ENCODE peak calls at places on chromosomes 5 and 9, in six cellular contexts. One of them, this sample, is unnamed.

GRCh38 chr9:92378825-92379535 is 25.4 kb downstream of the OGN start:
- DNase-seq in HCT116: no peak
- DNase-seq in MM.1S: no peak
- DNase-seq in OCI-LY7: no peak
- DNase-seq in GM23248: peak; percentile 66
- DNase-seq in SK-N-SH: no peak
- DNase-seq in this sample: peak; percentile 38

GRCh38 chr9:6805532-6805931 is 47.8 kb downstream of the KDM4C start:
- DNase-seq in HCT116: no peak
- DNase-seq in SK-N-SH: peak; percentile 31
- DNase-seq in MM.1S: no peak
- DNase-seq in OCI-LY7: no peak
- DNase-seq in GM23248: peak; percentile 80
- DNase-seq in this sample: no peak

GRCh38 chr5:168106008-168106761 is 185.3 kb upstream of the WWC1 start:
- DNase-seq in GM23248: peak; percentile 81
- DNase-seq in SK-N-SH: no peak
- DNase-seq in HCT116: no peak
- DNase-seq in OCI-LY7: no peak
- DNase-seq in MM.1S: no peak
- DNase-seq in this sample: no peak

GRCh38 chr5:137491121-137491520 is 8.0 kb downstream of the SPOCK1 start:
- DNase-seq in OCI-LY7: no peak
- DNase-seq in SK-N-SH: no peak
- DNase-seq in GM23248: peak; percentile 55
- DNase-seq in HCT116: no peak
- DNase-seq in MM.1S: no peak
- DNase-seq in this sample: no peak

GRCh38 chr9:133125706-133126696 is 5.0 kb upstream of the RALGDS start:
- DNase-seq in HCT116: no peak
- DNase-seq in OCI-LY7: no peak
- DNase-seq in SK-N-SH: peak; percentile 56
- DNase-seq in GM23248: peak; percentile 75
- DNase-seq in MM.1S: no peak
- DNase-seq in this sample: no peak

GRCh38 chr5:138011991-138012390 is 20.9 kb downstream of the FAM13B start:
- DNase-seq in GM23248: peak; percentile 53
- DNase-seq in HCT116: no peak
- DNase-seq in MM.1S: no peak
- DNase-seq in OCI-LY7: no peak
- DNase-seq in SK-N-SH: no peak
- DNase-seq in this sample: no peak

GRCh38 chr5:40441733-40442132 is 238.0 kb upstream of the PTGER4 start:
- DNase-seq in HCT116: no peak
- DNase-seq in SK-N-SH: no peak
- DNase-seq in MM.1S: peak; percentile 16
- DNase-seq in OCI-LY7: no peak
- DNase-seq in GM23248: no peak
- DNase-seq in this sample: no peak

GRCh38 chr5:113520429-113520828 is 6.9 kb downstream of the YTHDC2 start:
- DNase-seq in GM23248: peak; percentile 78
- DNase-seq in MM.1S: no peak
- DNase-seq in SK-N-SH: no peak
- DNase-seq in HCT116: no peak
- DNase-seq in OCI-LY7: no peak
- DNase-seq in this sample: no peak

GRCh38 chr9:76107487-76107886 is 217.0 kb downstream of the PCSK5 start:
- DNase-seq in GM23248: peak; percentile 71
- DNase-seq in HCT116: no peak
- DNase-seq in SK-N-SH: no peak
- DNase-seq in OCI-LY7: no peak
- DNase-seq in MM.1S: no peak
- DNase-seq in this sample: no peak

GRCh38 chr5:21701317-21701716 is 1151.8 kb downstream of the CDH12 start:
- DNase-seq in OCI-LY7: no peak
- DNase-seq in SK-N-SH: no peak
- DNase-seq in GM23248: no peak
- DNase-seq in HCT116: no peak
- DNase-seq in MM.1S: peak; percentile 20
- DNase-seq in this sample: peak; percentile 15

GRCh38 chr5:139862313-139862712 is 66.7 kb downstream of the PSD2 start:
- DNase-seq in MM.1S: no peak
- DNase-seq in OCI-LY7: no peak
- DNase-seq in HCT116: no peak
- DNase-seq in GM23248: peak; percentile 85
- DNase-seq in SK-N-SH: no peak
- DNase-seq in this sample: no peak

GRCh38 chr5:73797142-73797530 is 171.1 kb downstream of the ARHGEF28 start:
- DNase-seq in OCI-LY7: no peak
- DNase-seq in SK-N-SH: no peak
- DNase-seq in GM23248: peak; percentile 67
- DNase-seq in HCT116: no peak
- DNase-seq in MM.1S: no peak
- DNase-seq in this sample: no peak

GRCh38 chr9:126844085-126844484 is 16.4 kb upstream of the ZBTB34 start:
- DNase-seq in GM23248: peak; percentile 92
- DNase-seq in SK-N-SH: no peak
- DNase-seq in OCI-LY7: no peak
- DNase-seq in MM.1S: no peak
- DNase-seq in HCT116: no peak
- DNase-seq in this sample: no peak

GRCh38 chr9:86341007-86341491 is 13.2 kb downstream of the TUT7 start:
- DNase-seq in GM23248: peak; percentile 40
- DNase-seq in OCI-LY7: no peak
- DNase-seq in MM.1S: no peak
- DNase-seq in SK-N-SH: no peak
- DNase-seq in HCT116: no peak
- DNase-seq in this sample: no peak

GRCh38 chr5:12865529-12865928 is 961.3 kb upstream of the CTNND2 start:
- DNase-seq in HCT116: no peak
- DNase-seq in GM23248: no peak
- DNase-seq in MM.1S: no peak
- DNase-seq in SK-N-SH: no peak
- DNase-seq in OCI-LY7: no peak
- DNase-seq in this sample: no peak

GRCh38 chr9:68979538-68980314 is 34.2 kb downstream of the PRKACG start:
- DNase-seq in MM.1S: no peak
- DNase-seq in SK-N-SH: no peak
- DNase-seq in OCI-LY7: peak; percentile 63
- DNase-seq in HCT116: no peak
- DNase-seq in GM23248: no peak
- DNase-seq in this sample: no peak

GRCh38 chr5:93281980-93282772 is 298.8 kb downstream of the NR2F1-AS1 start:
- DNase-seq in GM23248: peak; percentile 27
- DNase-seq in OCI-LY7: no peak
- DNase-seq in SK-N-SH: peak; percentile 38
- DNase-seq in MM.1S: no peak
- DNase-seq in HCT116: no peak
- DNase-seq in this sample: no peak

GRCh38 chr5:138955672-138956295 is 80.6 kb upstream of the LRRTM2 start:
- DNase-seq in OCI-LY7: no peak
- DNase-seq in MM.1S: no peak
- DNase-seq in GM23248: no peak
- DNase-seq in SK-N-SH: no peak
- DNase-seq in HCT116: no peak
- DNase-seq in this sample: no peak

GRCh38 chr5:59921816-59922215 is 28.3 kb upstream of the PDE4D start:
- DNase-seq in SK-N-SH: no peak
- DNase-seq in OCI-LY7: no peak
- DNase-seq in HCT116: no peak
- DNase-seq in MM.1S: no peak
- DNase-seq in GM23248: no peak
- DNase-seq in this sample: no peak

GRCh38 chr5:135030123-135030517 is 3.9 kb downstream of the PITX1 start:
- DNase-seq in OCI-LY7: no peak
- DNase-seq in HCT116: no peak
- DNase-seq in MM.1S: no peak
- DNase-seq in GM23248: no peak
- DNase-seq in SK-N-SH: no peak
- DNase-seq in this sample: peak; percentile 45

GRCh38 chr5:124408738-124409453 is 337.5 kb downstream of the ZNF608 start:
- DNase-seq in SK-N-SH: no peak
- DNase-seq in GM23248: peak; percentile 24
- DNase-seq in OCI-LY7: no peak
- DNase-seq in MM.1S: no peak
- DNase-seq in HCT116: no peak
- DNase-seq in this sample: peak; percentile 70

GRCh38 chr5:174624754-174625506 is 99.5 kb upstream of the MSX2 start:
- DNase-seq in GM23248: no peak
- DNase-seq in SK-N-SH: no peak
- DNase-seq in OCI-LY7: no peak
- DNase-seq in MM.1S: no peak
- DNase-seq in HCT116: no peak
- DNase-seq in this sample: no peak

GRCh38 chr9:27162045-27162444 is 53.0 kb downstream of the TEK start:
- DNase-seq in GM23248: peak; percentile 64
- DNase-seq in OCI-LY7: no peak
- DNase-seq in HCT116: no peak
- DNase-seq in SK-N-SH: no peak
- DNase-seq in MM.1S: no peak
- DNase-seq in this sample: no peak
- TF ChIP-seq EZH2phosphoT487 in GM23248: no peak
- TF ChIP-seq EZH2phosphoT487 in OCI-LY7: no peak
- TF ChIP-seq EZH2phosphoT487 in HCT116: no peak
- TF ChIP-seq EZH2phosphoT487 in SK-N-SH: no peak
- TF ChIP-seq EZH2phosphoT487 in MM.1S: no peak
- TF ChIP-seq EZH2phosphoT487 in this sample: no peak

DNA sequence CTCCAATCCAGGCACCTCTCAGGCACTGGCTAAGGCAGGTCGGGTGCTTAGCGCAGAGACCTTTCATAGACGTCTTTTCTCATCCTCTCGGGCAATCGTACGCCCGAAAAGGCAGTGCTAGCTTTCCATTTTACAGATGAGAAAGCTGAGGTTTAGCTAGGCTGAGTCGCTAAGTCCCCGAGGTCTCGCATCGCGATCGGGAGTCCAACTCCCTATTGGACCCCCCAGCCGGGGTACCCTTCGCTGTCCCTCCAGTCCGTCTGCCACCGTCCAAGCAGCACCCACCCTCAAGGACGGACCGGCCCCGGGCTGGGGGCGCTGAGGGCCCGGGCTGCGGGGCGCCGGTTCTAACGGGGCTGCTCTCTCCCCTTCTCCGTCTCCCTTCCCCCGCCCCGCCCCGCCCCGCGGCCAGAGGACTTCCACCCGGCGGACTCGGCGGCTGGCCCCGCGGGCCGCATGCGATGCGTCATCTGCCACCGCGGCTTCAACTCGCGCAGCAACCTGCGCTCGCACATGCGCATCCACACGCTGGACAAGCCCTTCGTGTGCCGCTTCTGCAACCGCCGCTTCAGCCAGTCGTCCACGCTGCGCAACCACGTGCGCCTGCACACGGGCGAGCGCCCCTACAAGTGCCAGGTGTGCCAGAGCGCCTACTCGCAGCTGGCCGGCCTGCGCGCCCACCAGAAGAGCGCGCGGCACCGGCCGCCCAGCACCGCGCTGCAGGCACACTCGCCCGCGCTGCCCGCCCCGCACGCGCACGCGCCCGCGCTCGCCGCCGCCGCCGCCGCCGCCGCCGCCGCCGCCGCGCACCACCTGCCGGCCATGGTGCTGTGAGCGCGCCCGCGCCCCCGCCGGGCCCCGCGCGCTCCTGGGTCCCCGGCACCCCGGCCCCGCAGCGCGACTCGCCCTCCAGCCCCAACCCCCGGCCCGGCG is 12.5 kb upstream of the EXOSC2 start:
- DNase-seq in GM23248: peak; percentile 95
- DNase-seq in SK-N-SH: peak; percentile 91
- DNase-seq in OCI-LY7: peak; percentile 25
- DNase-seq in HCT116: peak; percentile 81
- DNase-seq in MM.1S: peak; percentile 84
- DNase-seq in this sample: peak; percentile 90
- TF ChIP-seq EZH2phosphoT487 in GM23248: no peak
- TF ChIP-seq EZH2phosphoT487 in SK-N-SH: no peak
- TF ChIP-seq EZH2phosphoT487 in OCI-LY7: no peak
- TF ChIP-seq EZH2phosphoT487 in HCT116: no peak
- TF ChIP-seq EZH2phosphoT487 in MM.1S: no peak
- TF ChIP-seq EZH2phosphoT487 in this sample: peak; percentile 15

GRCh38 chr5:54619732-54620582 is 102.4 kb downstream of the SNX18 start:
- DNase-seq in SK-N-SH: no peak
- DNase-seq in GM23248: peak; percentile 50
- DNase-seq in MM.1S: no peak
- DNase-seq in OCI-LY7: no peak
- DNase-seq in HCT116: no peak
- DNase-seq in this sample: no peak
- TF ChIP-seq EZH2phosphoT487 in SK-N-SH: no peak
- TF ChIP-seq EZH2phosphoT487 in GM23248: no peak
- TF ChIP-seq EZH2phosphoT487 in MM.1S: no peak
- TF ChIP-seq EZH2phosphoT487 in OCI-LY7: no peak
- TF ChIP-seq EZH2phosphoT487 in HCT116: no peak
- TF ChIP-seq EZH2phosphoT487 in this sample: no peak

GRCh38 chr5:96881511-96882115 is 5.3 kb downstream of the ERAP2 start:
- DNase-seq in MM.1S: no peak
- DNase-seq in GM23248: peak; percentile 66
- DNase-seq in SK-N-SH: no peak
- DNase-seq in HCT116: no peak
- DNase-seq in OCI-LY7: no peak
- DNase-seq in this sample: no peak

GRCh38 chr5:96883871-96884270 is 7.6 kb downstream of the ERAP2 start:
- DNase-seq in SK-N-SH: no peak
- DNase-seq in HCT116: no peak
- DNase-seq in MM.1S: no peak
- DNase-seq in GM23248: no peak
- DNase-seq in OCI-LY7: no peak
- DNase-seq in this sample: no peak

GRCh38 chr5:96884995-96885394 is 8.7 kb downstream of the ERAP2 start:
- DNase-seq in GM23248: no peak
- DNase-seq in MM.1S: no peak
- DNase-seq in SK-N-SH: no peak
- DNase-seq in HCT116: no peak
- DNase-seq in OCI-LY7: no peak
- DNase-seq in this sample: no peak

GRCh38 chr5:96876292-96876850 is at the start of gene ERAP2:
- DNase-seq in OCI-LY7: peak; percentile 78
- DNase-seq in SK-N-SH: no peak
- DNase-seq in GM23248: peak; percentile 72
- DNase-seq in MM.1S: peak; percentile 90
- DNase-seq in HCT116: no peak
- DNase-seq in this sample: no peak

GRCh38 chr5:96880402-96881164 is 4.3 kb downstream of the ERAP2 start:
- DNase-seq in SK-N-SH: no peak
- DNase-seq in OCI-LY7: no peak
- DNase-seq in GM23248: peak; percentile 86
- DNase-seq in HCT116: no peak
- DNase-seq in MM.1S: no peak
- DNase-seq in this sample: no peak
- TF ChIP-seq EZH2phosphoT487 in SK-N-SH: no peak
- TF ChIP-seq EZH2phosphoT487 in OCI-LY7: no peak
- TF ChIP-seq EZH2phosphoT487 in GM23248: no peak
- TF ChIP-seq EZH2phosphoT487 in HCT116: no peak
- TF ChIP-seq EZH2phosphoT487 in MM.1S: no peak
- TF ChIP-seq EZH2phosphoT487 in this sample: no peak

This sample was measured in neural progenitor cell.